ENCODE peak calls at places on chromosomes 11 and 22, in four cellular contexts. K is dorsolateral prefrontal cortex, T is fibroblast of the aortic adventitia, O is small intestine. D is an unnamed sample.

GRCh38 chr11:70713988-70714665 is 315.8 kb downstream of the CTTN start:
- DNase-seq in K (no peak), O (no peak), T (no peak), D (no peak)

GRCh38 chr11:64638017-64638664 is 47.1 kb downstream of the SLC22A12 start:
- DNase-seq in O (peak), K (no peak), T (no peak), D (no peak)

GRCh38 chr11:102830328-102830727 is 13.1 kb downstream of the MMP3 start:
- DNase-seq in K (no peak), O (no peak), T (peak), D (no peak)

GRCh38 chr11:108788565-108789199 is 123.8 kb downstream of the DDX10 start:
- DNase-seq in O (no peak), T (peak), K (no peak), D (no peak)

GRCh38 chr11:73401217-73401923 is 25.2 kb downstream of the RELT start:
- DNase-seq in O (no peak), K (no peak), T (no peak), D (no peak)

GRCh38 chr22:36606114-36606513 is 77.1 kb upstream of the EIF3D start:
- DNase-seq in K (no peak), O (no peak), T (no peak), D (no peak)

GRCh38 chr11:46272816-46273427 is 4.5 kb upstream of the CREB3L1 start:
- DNase-seq in O (peak), K (no peak), T (peak), D (no peak)

GRCh38 chr22:36386351-36386899 is 1.3 kb downstream of the MYH9 start:
- DNase-seq in O (peak), T (peak), K (no peak), D (peak)

GRCh38 chr11:118221419-118221818 is 3.4 kb downstream of the JAML start:
- DNase-seq in O (no peak), T (no peak), K (no peak), D (no peak)

GRCh38 chr11:46001427-46002049 is 79.1 kb downstream of the LARGE2 start:
- DNase-seq in T (peak), K (no peak), O (no peak), D (no peak)

GRCh38 chr11:3989251-3989650 is 105.3 kb upstream of the RRM1 start:
- DNase-seq in K (peak), T (no peak), O (no peak), D (no peak)
- H3K4me3 ChIP-seq in K (no peak), T (no peak), O (no peak), D (no peak)

GRCh38 chr22:17999851-18000250 is 24.5 kb downstream of the MICAL3 start:
- DNase-seq in K (no peak), O (no peak), T (no peak), D (no peak)
- H3K4me3 ChIP-seq in K (peak), O (peak), T (peak), D (peak)

DNA sequence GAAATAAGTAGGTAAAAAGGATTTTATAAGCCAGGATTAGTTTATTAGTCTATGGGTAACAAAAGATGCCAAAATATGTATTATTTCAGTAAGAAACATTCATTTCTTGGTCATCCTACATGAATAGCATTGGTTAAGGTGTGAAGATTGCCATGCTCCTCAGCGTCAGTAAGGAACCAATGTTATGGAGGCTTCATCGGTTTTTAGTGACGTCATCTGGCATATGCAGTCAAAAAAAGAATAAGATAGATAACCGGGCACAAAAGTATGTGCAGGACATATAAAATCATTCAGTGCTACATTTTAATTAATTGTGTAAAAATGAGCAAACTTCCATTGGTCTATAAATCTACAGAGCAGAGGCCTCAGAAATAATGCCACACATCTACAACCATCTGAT is 29.4 kb downstream of the TRIM5 start:
- DNase-seq in K (no peak), O (no peak), T (no peak), D (no peak)
- H3K4me3 ChIP-seq in K (no peak), O (no peak), T (no peak), D (no peak)

DNA sequence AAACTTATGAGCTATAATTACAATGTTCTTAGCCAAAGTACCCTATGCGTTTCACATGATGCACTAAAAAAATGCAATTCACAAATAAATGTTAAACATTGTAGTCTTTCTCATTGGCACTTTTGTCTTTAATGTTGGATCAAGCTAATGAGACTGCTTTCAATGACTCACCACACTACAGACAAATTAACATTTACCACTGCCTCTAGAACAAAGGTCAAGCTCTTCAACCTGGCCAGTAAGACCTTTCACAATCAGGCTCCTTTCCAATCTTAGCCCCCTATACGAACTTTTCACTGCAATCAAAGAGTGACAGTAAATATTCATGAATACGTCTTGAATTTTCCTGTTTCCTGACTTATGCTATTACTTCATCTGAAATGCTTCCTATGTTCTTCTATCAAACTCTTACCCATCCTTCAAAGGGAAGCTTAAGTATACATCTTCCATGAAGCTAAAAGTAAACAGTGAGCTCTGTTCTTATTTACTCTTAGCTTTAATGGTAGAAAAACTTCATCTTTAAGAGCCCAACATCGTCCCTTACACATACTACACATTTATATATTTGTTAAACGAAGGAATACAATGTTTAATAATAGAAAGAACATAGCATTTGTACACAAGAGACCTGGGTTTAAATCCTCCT is 326.6 kb upstream of the PITPNB start:
- DNase-seq in K (no peak), O (peak), T (no peak), D (no peak)
- H3K4me3 ChIP-seq in K (no peak), O (no peak), T (no peak), D (no peak)

GRCh38 chr11:121596195-121597145 is 143.7 kb upstream of the SORL1-AS1 start:
- DNase-seq in T (peak), K (no peak), O (no peak), D (no peak)
- H3K4me3 ChIP-seq in T (no peak), K (no peak), O (no peak), D (no peak)

GRCh38 chr11:2442554-2442953 is 1.8 kb downstream of the TRPM5 start:
- DNase-seq in K (no peak), O (peak), T (no peak), D (peak)

GRCh38 chr11:2445107-2445947 is 519 bp downstream of the KCNQ1 start:
- DNase-seq in O (peak), K (no peak), T (no peak), D (no peak)

GRCh38 chr11:2443406-2443805 is 908 bp downstream of the TRPM5 start:
- DNase-seq in T (no peak), O (no peak), K (no peak), D (no peak)

GRCh38 chr11:2444301-2445106 is at the start of the genes KCNQ1 and TRPM5:
- DNase-seq in O (peak), T (no peak), K (no peak), D (peak)

GRCh38 chr11:2443881-2444300 is 423 bp downstream of the TRPM5 start:
- DNase-seq in K (no peak), T (no peak), O (peak), D (no peak)
- H3K4me3 ChIP-seq in K (no peak), T (no peak), O (peak), D (peak)

DNA sequence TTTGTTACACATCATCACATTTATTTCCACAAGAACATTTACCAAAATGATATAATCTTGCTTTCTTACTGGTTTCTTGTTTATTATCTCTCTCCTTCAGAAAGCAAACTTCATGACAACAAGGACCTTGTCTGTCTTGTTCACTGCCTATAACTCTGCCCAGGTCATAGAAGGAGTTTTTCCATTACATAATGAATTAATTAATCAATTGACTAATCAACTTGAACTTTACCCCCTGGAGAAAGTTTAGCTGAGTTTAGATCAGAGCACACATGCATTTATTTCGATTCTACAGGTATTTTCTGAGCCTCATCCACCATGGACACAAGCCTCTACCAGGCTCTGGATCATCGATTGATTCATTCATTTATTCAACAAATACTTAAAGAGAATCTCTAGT is 6.3 kb upstream of the PRG2 start:
- DNase-seq in T (no peak), O (no peak), K (no peak), D (no peak)
- H3K4me3 ChIP-seq in T (no peak), O (no peak), K (no peak), D (no peak)

GRCh38 chr11:76156971-76157427 is 49.3 kb downstream of the WNT11 start:
- DNase-seq in O (no peak), K (no peak), T (no peak), D (no peak)
- H3K4me3 ChIP-seq in O (no peak), K (no peak), T (no peak), D (no peak)

GRCh38 chr11:34055218-34056000 is 3.9 kb downstream of the CAPRIN1 start:
- DNase-seq in K (no peak), T (no peak), O (no peak), D (no peak)
- H3K4me3 ChIP-seq in K (no peak), T (no peak), O (no peak), D (no peak)

GRCh38 chr11:924406-925157 is 1.1 kb upstream of the AP2A2 start:
- DNase-seq in O (no peak), K (no peak), T (no peak), D (no peak)
- H3K4me3 ChIP-seq in O (no peak), K (no peak), T (no peak), D (no peak)

D was measured in effector memory CD4-positive, alpha-beta T cell.